ENCODE peak calls at places on chromosomes 4 and X, in seven cellular contexts. One of them, this sample, is unnamed.

GRCh38 chr4:12884846-12885796 is 599.0 kb downstream of the RAB28 start:
- DNase-seq in aorta: no peak
- DNase-seq in HCT116: no peak
- DNase-seq in A549: no peak
- DNase-seq in neural progenitor cell: peak
- DNase-seq in CD4-positive, alpha-beta T cell: no peak
- DNase-seq in CD4-positive, CD25-positive, alpha-beta regulatory T cell: no peak
- DNase-seq in this sample: no peak

GRCh38 chr4:57550143-57550542 is 440.0 kb upstream of the IGFBP7 start:
- DNase-seq in aorta: no peak
- DNase-seq in HCT116: no peak
- DNase-seq in A549: no peak
- DNase-seq in neural progenitor cell: no peak
- DNase-seq in CD4-positive, alpha-beta T cell: no peak
- DNase-seq in CD4-positive, CD25-positive, alpha-beta regulatory T cell: no peak
- DNase-seq in this sample: no peak

GRCh38 chrX:9646471-9647038 is 119.1 kb downstream of the GPR143 start:
- DNase-seq in aorta: no peak
- DNase-seq in HCT116: no peak
- DNase-seq in A549: no peak
- DNase-seq in neural progenitor cell: no peak
- DNase-seq in CD4-positive, alpha-beta T cell: no peak
- DNase-seq in CD4-positive, CD25-positive, alpha-beta regulatory T cell: no peak
- DNase-seq in this sample: no peak

GRCh38 chrX:48003367-48003757 is 427 bp downstream of the ZNF182 start:
- DNase-seq in aorta: no peak
- DNase-seq in HCT116: no peak
- DNase-seq in A549: peak
- DNase-seq in neural progenitor cell: peak
- DNase-seq in CD4-positive, alpha-beta T cell: no peak
- DNase-seq in CD4-positive, CD25-positive, alpha-beta regulatory T cell: peak
- DNase-seq in this sample: no peak

GRCh38 chr4:54274786-54275503 is 45.9 kb downstream of the PDGFRA start:
- DNase-seq in aorta: no peak
- DNase-seq in HCT116: no peak
- DNase-seq in A549: no peak
- DNase-seq in neural progenitor cell: no peak
- DNase-seq in CD4-positive, alpha-beta T cell: no peak
- DNase-seq in CD4-positive, CD25-positive, alpha-beta regulatory T cell: no peak
- DNase-seq in this sample: no peak

GRCh38 chr4:155573126-155573525 is 93.5 kb upstream of the GUCY1A1 start:
- DNase-seq in aorta: no peak
- DNase-seq in HCT116: no peak
- DNase-seq in A549: no peak
- DNase-seq in neural progenitor cell: no peak
- DNase-seq in CD4-positive, alpha-beta T cell: no peak
- DNase-seq in CD4-positive, CD25-positive, alpha-beta regulatory T cell: no peak
- DNase-seq in this sample: no peak

GRCh38 chr4:70980196-70980595 is 13.3 kb upstream of the DCK start:
- DNase-seq in aorta: no peak
- DNase-seq in HCT116: no peak
- DNase-seq in A549: no peak
- DNase-seq in neural progenitor cell: no peak
- DNase-seq in CD4-positive, alpha-beta T cell: no peak
- DNase-seq in CD4-positive, CD25-positive, alpha-beta regulatory T cell: no peak
- DNase-seq in this sample: no peak

GRCh38 chrX:49877397-49878101 is 1.7 kb upstream of the USP27X start:
- DNase-seq in aorta: no peak
- DNase-seq in HCT116: no peak
- DNase-seq in A549: no peak
- DNase-seq in neural progenitor cell: no peak
- DNase-seq in CD4-positive, alpha-beta T cell: no peak
- DNase-seq in CD4-positive, CD25-positive, alpha-beta regulatory T cell: no peak
- DNase-seq in this sample: no peak

GRCh38 chrX:46611658-46612362 is 38.2 kb downstream of the CHST7 start:
- DNase-seq in aorta: no peak
- DNase-seq in HCT116: no peak
- DNase-seq in A549: no peak
- DNase-seq in neural progenitor cell: no peak
- DNase-seq in CD4-positive, alpha-beta T cell: peak
- DNase-seq in CD4-positive, CD25-positive, alpha-beta regulatory T cell: peak
- DNase-seq in this sample: no peak

GRCh38 chr4:41438564-41438963 is 99.4 kb upstream of the LIMCH1 start:
- DNase-seq in aorta: no peak
- DNase-seq in HCT116: no peak
- DNase-seq in A549: no peak
- DNase-seq in neural progenitor cell: no peak
- DNase-seq in CD4-positive, alpha-beta T cell: no peak
- DNase-seq in CD4-positive, CD25-positive, alpha-beta regulatory T cell: no peak
- DNase-seq in this sample: no peak

GRCh38 chrX:134622056-134622812 is 36.0 kb downstream of the PLAC1 start:
- DNase-seq in aorta: no peak
- DNase-seq in HCT116: peak
- DNase-seq in A549: peak
- DNase-seq in neural progenitor cell: no peak
- DNase-seq in CD4-positive, alpha-beta T cell: no peak
- DNase-seq in CD4-positive, CD25-positive, alpha-beta regulatory T cell: no peak
- DNase-seq in this sample: no peak

GRCh38 chr4:118124977-118125376 is 90.7 kb downstream of the NDST3 start:
- DNase-seq in aorta: no peak
- DNase-seq in HCT116: no peak
- DNase-seq in A549: no peak
- DNase-seq in neural progenitor cell: no peak
- DNase-seq in CD4-positive, alpha-beta T cell: no peak
- DNase-seq in CD4-positive, CD25-positive, alpha-beta regulatory T cell: no peak
- DNase-seq in this sample: no peak

GRCh38 chrX:101430457-101431078 is 22.5 kb downstream of the HNRNPH2 start:
- DNase-seq in aorta: no peak
- DNase-seq in HCT116: no peak
- DNase-seq in A549: no peak
- DNase-seq in neural progenitor cell: no peak
- DNase-seq in CD4-positive, alpha-beta T cell: no peak
- DNase-seq in CD4-positive, CD25-positive, alpha-beta regulatory T cell: no peak
- DNase-seq in this sample: no peak

GRCh38 chr4:24794111-24794860 is 1.1 kb upstream of the SOD3 start:
- DNase-seq in aorta: peak
- DNase-seq in HCT116: no peak
- DNase-seq in A549: no peak
- DNase-seq in neural progenitor cell: no peak
- DNase-seq in CD4-positive, alpha-beta T cell: no peak
- DNase-seq in CD4-positive, CD25-positive, alpha-beta regulatory T cell: no peak
- DNase-seq in this sample: no peak

GRCh38 chr4:67746797-67747495 is 7.2 kb downstream of the GNRHR start:
- DNase-seq in aorta: no peak
- DNase-seq in HCT116: peak
- DNase-seq in A549: no peak
- DNase-seq in neural progenitor cell: peak
- DNase-seq in CD4-positive, alpha-beta T cell: no peak
- DNase-seq in CD4-positive, CD25-positive, alpha-beta regulatory T cell: peak
- DNase-seq in this sample: no peak

GRCh38 chr4:127730142-127730913 is at the start of gene SLC25A31:
- DNase-seq in aorta: no peak
- DNase-seq in HCT116: no peak
- DNase-seq in A549: no peak
- DNase-seq in neural progenitor cell: no peak
- DNase-seq in CD4-positive, alpha-beta T cell: no peak
- DNase-seq in CD4-positive, CD25-positive, alpha-beta regulatory T cell: no peak
- DNase-seq in this sample: no peak

GRCh38 chr4:4847011-4847410 is 12.5 kb upstream of the MSX1 start:
- DNase-seq in aorta: no peak
- DNase-seq in HCT116: no peak
- DNase-seq in A549: no peak
- DNase-seq in neural progenitor cell: no peak
- DNase-seq in CD4-positive, alpha-beta T cell: no peak
- DNase-seq in CD4-positive, CD25-positive, alpha-beta regulatory T cell: no peak
- DNase-seq in this sample: no peak

GRCh38 chr4:15451181-15451865 is 18.4 kb upstream of the CC2D2A start:
- DNase-seq in aorta: no peak
- DNase-seq in HCT116: no peak
- DNase-seq in A549: no peak
- DNase-seq in neural progenitor cell: no peak
- DNase-seq in CD4-positive, alpha-beta T cell: no peak
- DNase-seq in CD4-positive, CD25-positive, alpha-beta regulatory T cell: no peak
- DNase-seq in this sample: no peak

GRCh38 chr4:1614854-1615595 is 69.1 kb downstream of the FAM53A start:
- DNase-seq in aorta: no peak
- DNase-seq in HCT116: no peak
- DNase-seq in A549: no peak
- DNase-seq in neural progenitor cell: no peak
- DNase-seq in CD4-positive, alpha-beta T cell: no peak
- DNase-seq in CD4-positive, CD25-positive, alpha-beta regulatory T cell: peak
- DNase-seq in this sample: no peak

GRCh38 chrX:16851421-16851820 is 18.7 kb downstream of the RBBP7 start:
- DNase-seq in aorta: no peak
- DNase-seq in HCT116: no peak
- DNase-seq in A549: no peak
- DNase-seq in neural progenitor cell: no peak
- DNase-seq in CD4-positive, alpha-beta T cell: no peak
- DNase-seq in CD4-positive, CD25-positive, alpha-beta regulatory T cell: no peak
- DNase-seq in this sample: no peak

GRCh38 chrX:103310592-103311400 is at the start of gene BEX2:
- DNase-seq in aorta: peak
- DNase-seq in HCT116: peak
- DNase-seq in A549: peak
- DNase-seq in neural progenitor cell: peak
- DNase-seq in CD4-positive, alpha-beta T cell: peak
- DNase-seq in CD4-positive, CD25-positive, alpha-beta regulatory T cell: peak
- DNase-seq in this sample: peak

GRCh38 chrX:110853610-110854009 is 58.0 kb upstream of the CHRDL1 start:
- DNase-seq in aorta: no peak
- DNase-seq in HCT116: no peak
- DNase-seq in A549: peak
- DNase-seq in neural progenitor cell: peak
- DNase-seq in CD4-positive, alpha-beta T cell: no peak
- DNase-seq in CD4-positive, CD25-positive, alpha-beta regulatory T cell: no peak
- DNase-seq in this sample: no peak
- H3K27ac ChIP-seq in aorta: no peak
- H3K27ac ChIP-seq in HCT116: no peak
- H3K27ac ChIP-seq in A549: no peak
- H3K27ac ChIP-seq in neural progenitor cell: no peak
- H3K27ac ChIP-seq in CD4-positive, alpha-beta T cell: no peak
- H3K27ac ChIP-seq in CD4-positive, CD25-positive, alpha-beta regulatory T cell: no peak
- H3K27ac ChIP-seq in this sample: no peak

GRCh38 chr4:173573725-173574124 is 43.7 kb upstream of the HAND2 start:
- DNase-seq in aorta: no peak
- DNase-seq in HCT116: no peak
- DNase-seq in A549: no peak
- DNase-seq in neural progenitor cell: no peak
- DNase-seq in CD4-positive, alpha-beta T cell: no peak
- DNase-seq in CD4-positive, CD25-positive, alpha-beta regulatory T cell: no peak
- DNase-seq in this sample: no peak

GRCh38 chr4:173573286-173573685 is 43.3 kb upstream of the HAND2 start:
- DNase-seq in aorta: no peak
- DNase-seq in HCT116: no peak
- DNase-seq in A549: no peak
- DNase-seq in neural progenitor cell: no peak
- DNase-seq in CD4-positive, alpha-beta T cell: no peak
- DNase-seq in CD4-positive, CD25-positive, alpha-beta regulatory T cell: no peak
- DNase-seq in this sample: no peak

GRCh38 chr4:173572493-173573129 is 42.6 kb upstream of the HAND2 start:
- DNase-seq in aorta: no peak
- DNase-seq in HCT116: no peak
- DNase-seq in A549: no peak
- DNase-seq in neural progenitor cell: no peak
- DNase-seq in CD4-positive, alpha-beta T cell: no peak
- DNase-seq in CD4-positive, CD25-positive, alpha-beta regulatory T cell: no peak
- DNase-seq in this sample: no peak

GRCh38 chr4:173575482-173576152 is 45.6 kb upstream of the HAND2 start:
- DNase-seq in aorta: no peak
- DNase-seq in HCT116: no peak
- DNase-seq in A549: no peak
- DNase-seq in neural progenitor cell: no peak
- DNase-seq in CD4-positive, alpha-beta T cell: no peak
- DNase-seq in CD4-positive, CD25-positive, alpha-beta regulatory T cell: no peak
- DNase-seq in this sample: no peak

DNA sequence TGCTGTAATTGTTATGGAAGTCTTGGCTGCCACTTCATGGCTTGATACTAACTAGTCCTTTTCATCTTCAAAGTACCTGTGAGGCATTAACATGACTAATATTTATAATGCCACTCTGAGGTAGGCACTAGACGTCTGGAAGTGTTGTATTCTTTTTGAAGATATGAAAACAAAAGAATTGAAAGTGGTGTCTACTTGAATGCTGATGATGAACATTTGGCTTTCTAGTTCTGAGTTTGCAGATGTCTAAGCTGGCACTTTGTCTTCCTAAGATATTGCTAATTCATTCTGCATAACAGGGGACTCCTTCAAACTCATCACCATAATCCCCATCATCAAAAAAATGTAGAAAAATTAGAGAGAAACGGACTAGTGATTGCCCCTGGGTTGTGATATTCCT is 41.6 kb upstream of the HAND2 start:
- DNase-seq in aorta: no peak
- DNase-seq in HCT116: no peak
- DNase-seq in A549: no peak
- DNase-seq in neural progenitor cell: no peak
- DNase-seq in CD4-positive, alpha-beta T cell: no peak
- DNase-seq in CD4-positive, CD25-positive, alpha-beta regulatory T cell: no peak
- DNase-seq in this sample: no peak
- H3K27ac ChIP-seq in aorta: no peak
- H3K27ac ChIP-seq in HCT116: no peak
- H3K27ac ChIP-seq in A549: no peak
- H3K27ac ChIP-seq in neural progenitor cell: no peak
- H3K27ac ChIP-seq in CD4-positive, alpha-beta T cell: no peak
- H3K27ac ChIP-seq in CD4-positive, CD25-positive, alpha-beta regulatory T cell: no peak
- H3K27ac ChIP-seq in this sample: no peak

DNA sequence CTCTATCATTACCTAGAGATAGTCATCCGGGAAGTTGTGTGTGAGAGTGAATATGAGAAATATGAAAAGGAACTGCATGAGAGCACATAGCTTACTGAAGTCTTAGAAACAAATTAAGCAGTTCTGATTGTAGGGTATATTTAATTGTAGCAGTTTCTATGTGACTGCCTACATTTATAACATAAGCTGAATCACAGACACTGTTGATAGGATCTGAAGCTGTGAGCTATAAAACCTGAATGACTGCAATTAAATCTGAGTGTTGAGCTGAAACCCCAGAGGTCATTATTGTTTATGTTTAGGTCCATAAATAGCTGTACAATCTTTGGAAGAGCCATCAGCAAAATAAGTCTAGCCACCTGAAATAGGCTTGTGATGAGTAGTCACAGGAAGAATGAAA is 210.1 kb upstream of the CXCL13 start:
- DNase-seq in aorta: no peak
- DNase-seq in HCT116: no peak
- DNase-seq in A549: no peak
- DNase-seq in neural progenitor cell: no peak
- DNase-seq in CD4-positive, alpha-beta T cell: no peak
- DNase-seq in CD4-positive, CD25-positive, alpha-beta regulatory T cell: no peak
- DNase-seq in this sample: no peak
- H3K27ac ChIP-seq in aorta: no peak
- H3K27ac ChIP-seq in HCT116: no peak
- H3K27ac ChIP-seq in A549: no peak
- H3K27ac ChIP-seq in neural progenitor cell: no peak
- H3K27ac ChIP-seq in CD4-positive, alpha-beta T cell: no peak
- H3K27ac ChIP-seq in CD4-positive, CD25-positive, alpha-beta regulatory T cell: no peak
- H3K27ac ChIP-seq in this sample: no peak

DNA sequence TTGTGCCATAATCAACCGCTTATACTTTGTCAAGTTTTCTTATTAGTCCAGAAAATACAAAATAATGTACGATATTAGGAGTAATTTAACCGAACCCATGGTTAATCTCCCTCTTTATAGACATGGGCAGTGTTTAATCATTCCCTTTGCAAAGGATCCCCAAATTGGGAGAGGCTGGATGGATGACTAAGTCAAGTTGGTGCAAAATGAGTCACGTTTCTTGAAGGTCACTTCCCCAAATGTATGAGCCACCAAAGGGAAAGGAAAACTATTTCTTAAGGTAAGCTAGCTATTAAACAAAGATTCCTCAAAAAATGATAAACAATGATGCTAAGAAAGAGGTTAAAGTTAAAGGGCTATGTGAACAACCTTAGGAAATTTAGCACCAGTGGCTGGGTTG is 17.5 kb downstream of the MAML3 start:
- DNase-seq in aorta: no peak
- DNase-seq in HCT116: no peak
- DNase-seq in A549: no peak
- DNase-seq in neural progenitor cell: no peak
- DNase-seq in CD4-positive, alpha-beta T cell: no peak
- DNase-seq in CD4-positive, CD25-positive, alpha-beta regulatory T cell: no peak
- DNase-seq in this sample: no peak
- H3K27ac ChIP-seq in aorta: no peak
- H3K27ac ChIP-seq in HCT116: no peak
- H3K27ac ChIP-seq in A549: peak
- H3K27ac ChIP-seq in neural progenitor cell: no peak
- H3K27ac ChIP-seq in CD4-positive, alpha-beta T cell: no peak
- H3K27ac ChIP-seq in CD4-positive, CD25-positive, alpha-beta regulatory T cell: no peak
- H3K27ac ChIP-seq in this sample: no peak